ENCODE peak calls at places on chromosomes 5 and 9, in four cellular contexts. U, M, I and T are unnamed samples.

GRCh38 chr5:61604626-61605025 is 272.6 kb downstream of the ZSWIM6 start:
- DNase-seq in U (no peak), M (no peak), I (no peak), T (no peak)

GRCh38 chr5:33339413-33339812 is 101.4 kb upstream of the TARS1 start:
- DNase-seq in U (no peak), M (no peak), I (no peak), T (no peak)

GRCh38 chr5:148469446-148470062 is 85.8 kb downstream of the FBXO38 start:
- DNase-seq in U (peak; percentile 10), M (no peak), I (no peak), T (peak; percentile 18)

GRCh38 chr5:15772131-15772530 is 272.2 kb downstream of the FBXL7 start:
- DNase-seq in U (no peak), M (no peak), I (no peak), T (no peak)

GRCh38 chr9:135308809-135309762 is 170.5 kb upstream of the PPP1R26 start:
- DNase-seq in U (no peak), M (no peak), I (no peak), T (no peak)

GRCh38 chr5:130710596-130710995 is 454.5 kb downstream of the HINT1 start:
- DNase-seq in U (no peak), M (peak; percentile 22), I (no peak), T (no peak)

GRCh38 chr9:86359480-86359879 is 5.3 kb upstream of the TUT7 start:
- DNase-seq in U (no peak), M (no peak), I (no peak), T (no peak)

GRCh38 chr9:129610193-129610472 is 10.8 kb downstream of the C9orf50 start:
- DNase-seq in U (no peak), M (no peak), I (no peak), T (no peak)

GRCh38 chr5:76978869-76979268 is 26.0 kb downstream of the CRHBP start:
- DNase-seq in U (no peak), M (no peak), I (no peak), T (no peak)

GRCh38 chr5:51632794-51633193 is 249.5 kb downstream of the ISL1 start:
- DNase-seq in U (no peak), M (no peak), I (no peak), T (no peak)

DNA sequence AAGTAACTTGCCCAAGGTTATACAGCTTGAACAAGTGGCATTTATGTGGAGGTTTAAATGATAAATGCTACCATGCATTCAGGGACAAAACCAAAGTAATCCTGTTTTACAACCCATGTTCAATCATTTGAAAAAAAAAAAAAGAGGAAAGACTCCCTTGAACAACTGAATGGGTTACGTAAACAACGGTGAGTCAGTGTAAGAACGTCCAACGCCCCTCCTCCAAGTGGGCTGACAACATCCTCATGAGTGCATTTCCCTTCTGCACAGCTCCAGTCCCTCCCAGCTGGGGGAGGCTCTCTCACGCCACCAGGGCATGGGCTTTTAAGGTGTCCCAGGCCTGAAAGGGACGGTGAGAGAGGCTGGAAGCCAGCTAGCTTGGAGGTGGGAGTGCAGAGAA is 90.0 kb downstream of the PRRT1B start:
- DNase-seq in U (peak; percentile 85), M (peak; percentile 91), I (peak; percentile 53), T (peak; percentile 84)
- TF ChIP-seq CTCF in U (no peak), M (no peak), I (no peak), T (no peak)

DNA sequence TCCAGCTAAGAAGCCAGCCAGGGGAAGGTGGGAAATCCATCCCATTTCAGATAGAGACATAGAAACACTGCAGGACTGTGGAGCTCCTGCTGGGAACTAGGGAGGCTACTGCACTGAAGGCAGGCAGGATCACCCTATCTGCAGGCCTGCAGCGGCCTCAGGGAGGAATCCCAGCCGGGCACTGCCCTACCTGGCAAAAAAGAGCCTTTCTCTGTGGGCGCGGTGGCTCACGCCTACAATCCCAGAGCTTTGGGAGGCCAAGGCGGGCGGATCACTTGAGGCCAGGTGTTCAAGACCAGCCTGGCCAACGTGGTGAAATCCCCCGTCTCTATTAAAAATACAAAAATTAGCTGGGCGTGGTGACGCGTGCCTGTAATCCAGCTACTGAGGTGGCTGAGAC is 71.4 kb upstream of the PHYKPL start:
- DNase-seq in U (no peak), M (no peak), I (no peak), T (no peak)
- TF ChIP-seq CTCF in U (no peak), M (no peak), I (no peak), T (no peak)

GRCh38 chr9:22009563-22009867 is 410 bp upstream of the CDKN2B start:
- DNase-seq in U (no peak), M (no peak), I (no peak), T (no peak)
- TF ChIP-seq CTCF in U (no peak), M (no peak), I (no peak), T (peak; percentile 4)

DNA sequence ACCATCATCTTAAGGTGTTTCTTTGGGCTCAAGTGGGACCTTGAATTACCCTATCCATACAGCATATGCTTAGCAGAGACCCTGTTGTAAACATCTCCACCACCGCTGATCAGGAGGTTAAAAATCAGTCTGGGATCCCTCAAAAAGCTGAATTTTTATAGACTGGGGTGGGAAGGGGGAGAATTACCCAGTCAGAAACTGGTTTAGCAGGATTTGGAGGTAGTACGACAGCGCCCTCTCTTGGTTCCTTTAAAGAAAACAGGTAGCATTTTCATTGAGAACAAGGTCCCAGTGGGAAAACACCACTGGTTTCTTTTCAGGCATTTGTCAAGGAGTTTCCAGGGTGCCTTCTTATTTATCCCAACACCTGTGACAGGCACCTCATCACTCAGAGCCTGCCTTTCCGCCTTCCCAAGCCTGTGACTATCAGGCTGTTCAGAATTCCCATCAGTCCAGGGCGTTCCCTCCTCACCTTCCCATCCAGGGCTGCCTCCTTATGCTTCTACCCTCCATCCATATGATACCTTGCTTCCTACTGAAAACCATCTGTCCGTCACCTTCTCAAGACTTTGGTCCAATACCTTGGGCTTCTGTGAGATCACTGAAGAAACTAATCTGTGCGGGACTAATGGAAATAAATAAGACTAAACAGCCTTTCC is 203.8 kb upstream of the RAI14 start:
- DNase-seq in U (no peak), M (no peak), I (no peak), T (no peak)
- TF ChIP-seq CTCF in U (no peak), M (no peak), I (peak; percentile 37), T (no peak)

DNA sequence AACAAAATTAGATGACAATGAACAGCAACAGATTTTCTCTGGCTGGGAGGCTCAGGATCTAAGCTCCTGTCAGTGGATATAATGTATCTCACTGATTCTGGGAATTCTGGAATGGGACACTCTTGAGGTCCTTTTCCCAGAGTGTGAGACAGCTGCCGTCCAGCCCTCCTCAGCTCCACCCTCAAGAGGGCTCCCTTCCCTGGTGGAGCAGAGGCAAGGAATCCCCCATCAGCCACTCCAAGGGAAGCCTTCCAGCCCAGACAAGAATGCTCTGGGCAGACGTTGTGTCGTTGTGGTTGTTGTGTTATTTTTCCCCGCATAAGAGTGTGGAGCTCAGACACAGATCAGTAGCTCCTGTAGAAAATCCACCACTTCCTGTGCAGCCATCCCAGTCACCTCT is 47.7 kb upstream of the ATP10B start:
- DNase-seq in U (no peak), M (no peak), I (no peak), T (no peak)
- TF ChIP-seq CTCF in U (no peak), M (no peak), I (no peak), T (no peak)

DNA sequence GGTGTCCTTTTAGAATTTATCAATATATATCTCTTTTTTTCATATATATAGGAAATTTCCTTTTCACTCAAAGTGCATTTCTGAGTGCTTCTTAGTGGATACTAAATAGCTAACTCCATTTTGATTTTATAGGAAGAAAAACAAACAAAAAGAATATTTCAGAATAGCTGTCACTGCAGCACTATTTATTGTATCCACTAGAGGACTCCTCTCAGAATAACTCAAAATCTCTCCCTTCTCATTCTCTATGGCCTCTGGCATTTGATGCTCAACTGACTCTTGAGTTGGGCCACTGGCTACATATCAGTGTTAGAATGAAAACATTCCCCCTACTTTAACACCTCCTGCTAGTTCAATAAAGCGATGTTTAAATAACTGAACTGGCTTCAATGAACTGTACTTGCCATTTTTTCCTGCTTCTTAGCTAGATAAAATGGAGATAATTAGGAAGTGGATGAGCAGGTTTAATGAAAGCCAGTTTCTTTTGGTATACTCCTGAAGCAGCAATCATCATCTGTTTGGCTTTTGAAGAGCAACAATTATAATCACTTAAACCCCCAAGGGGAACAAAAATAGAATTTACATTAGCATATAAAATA is 16.6 kb upstream of the ELAVL2 start:
- DNase-seq in U (no peak), M (no peak), I (no peak), T (no peak)
- TF ChIP-seq CTCF in U (no peak), M (no peak), I (peak; percentile 15), T (no peak)

DNA sequence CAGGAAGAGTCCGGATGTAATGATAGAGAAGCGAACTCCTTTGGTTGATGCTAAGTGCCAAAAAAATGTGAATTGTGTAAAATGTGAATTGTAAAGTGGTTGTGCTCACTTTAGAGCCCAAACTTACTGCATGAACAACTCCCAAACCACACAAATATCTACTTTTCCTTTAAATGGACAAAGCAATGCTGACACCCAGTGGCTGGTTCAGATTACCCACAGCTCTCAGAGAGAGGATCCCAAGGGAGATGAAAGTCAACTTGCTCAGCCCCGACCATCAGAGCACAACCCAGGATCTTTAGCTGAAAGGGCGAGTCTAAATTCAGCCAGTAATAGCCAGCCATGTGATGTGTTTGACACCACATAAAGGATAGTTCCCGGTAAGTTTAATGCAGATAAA is 133.7 kb downstream of the NMUR2 start:
- DNase-seq in U (no peak), M (no peak), I (peak; percentile 9), T (no peak)
- TF ChIP-seq CTCF in U (no peak), M (no peak), I (peak; percentile 32), T (peak; percentile 26)